ENCODE peak calls at places on chromosome X, in seven cellular contexts. E, K, V, T, M, Q and W are unnamed samples.

GRCh38 chrX:109345866-109346265 is 136.0 kb downstream of the GUCY2F start:
- DNase-seq in E (no peak), K (no peak), V (no peak), T (no peak), M (no peak), Q (no peak), W (no peak)

GRCh38 chrX:119687661-119688413 is 5.1 kb downstream of the SEPTIN6 start:
- DNase-seq in E (no peak), K (no peak), V (no peak), T (no peak), M (peak), Q (no peak), W (peak)

GRCh38 chrX:37380920-37381319 is 31.8 kb downstream of the PRRG1 start:
- DNase-seq in E (no peak), K (peak), V (no peak), T (no peak), M (no peak), Q (peak), W (no peak)

GRCh38 chrX:9573282-9574106 is 108.6 kb downstream of the TBL1X start:
- DNase-seq in E (no peak), K (no peak), V (no peak), T (no peak), M (peak), Q (peak), W (no peak)

GRCh38 chrX:29872831-29873230 is 342.5 kb upstream of the MAGEB2 start:
- DNase-seq in E (no peak), K (no peak), V (no peak), T (no peak), M (no peak), Q (no peak), W (no peak)

GRCh38 chrX:110188701-110189558 is 129.0 kb downstream of the AMMECR1 start:
- DNase-seq in E (no peak), K (no peak), V (no peak), T (no peak), M (no peak), Q (no peak), W (no peak)

GRCh38 chrX:119695535-119696050 is 2.6 kb upstream of the SEPTIN6 start:
- DNase-seq in E (no peak), K (no peak), V (no peak), T (no peak), M (no peak), Q (no peak), W (peak)

GRCh38 chrX:48897157-48897620 is 379 bp downstream of the TIMM17B start:
- DNase-seq in E (peak), K (peak), V (peak), T (peak), M (peak), Q (peak), W (peak)

GRCh38 chrX:40207626-40208025 is 109.9 kb upstream of the BCOR start:
- DNase-seq in E (no peak), K (no peak), V (no peak), T (no peak), M (no peak), Q (no peak), W (no peak)

GRCh38 chrX:154430504-154430903 is 2.0 kb downstream of the ATP6AP1 start:
- DNase-seq in E (no peak), K (no peak), V (no peak), T (no peak), M (no peak), Q (no peak), W (no peak)
- TF ChIP-seq POLR2A in E (no peak), K (no peak), V (no peak), T (no peak), M (no peak), Q (peak), W (no peak)

GRCh38 chrX:46792826-46793195 is 33.9 kb upstream of the SLC9A7 start:
- DNase-seq in E (no peak), K (no peak), V (no peak), T (no peak), M (no peak), Q (no peak), W (no peak)
- H3K27ac ChIP-seq in E (no peak), K (peak), V (no peak), T (no peak), M (no peak), Q (peak), W (no peak)

GRCh38 chrX:153968754-153969124 is 2.9 kb downstream of the HCFC1 start:
- DNase-seq in E (no peak), K (no peak), V (no peak), T (no peak), M (no peak), Q (no peak), W (no peak)
- TF ChIP-seq POLR2A in E (no peak), K (no peak), V (no peak), T (no peak), M (no peak), Q (no peak), W (no peak)

GRCh38 chrX:7132335-7133035 is 15.0 kb upstream of the STS start:
- DNase-seq in E (peak), K (peak), V (no peak), T (peak), M (peak), Q (peak), W (peak)
- H3K27ac ChIP-seq in E (no peak), K (peak), V (no peak), T (no peak), M (no peak), Q (peak), W (peak)

GRCh38 chrX:11111038-11111851 is at the start of gene HCCS:
- DNase-seq in E (peak), K (peak), V (peak), T (peak), M (peak), Q (peak), W (peak)
- TF ChIP-seq POLR2A in E (no peak), K (peak), V (peak), T (no peak), M (peak), Q (peak), W (peak)